ENCODE peak calls at places on chromosomes 7 and 10, in eight cellular contexts. D is stimulated activated CD4-positive, alpha-beta T cell treated with anti-CD3 and anti-CD28 coated beads, Interleukin-12 subunit alpha, Interleukin-12 subunit beta, amount 100 ng/mL, for 48 hours; H is vagina; X is AG10803; E is stimulated activated CD8-positive, alpha-beta memory T cell treated with anti-CD3 and anti-CD28 coated beads, Interleukin-4, amount 100 ng/mL, for 1 hour; O is GM13977; I is hypothalamus; Y is ureter. S is an unnamed sample.

GRCh38 chr7:137169282-137169698 is 174.2 kb downstream of the PTN start:
- DNase-seq in E (no peak), D (no peak), X (peak; percentile 76), Y (peak; percentile 52), O (no peak), H (no peak), I (peak; percentile 27), S (no peak)

GRCh38 chr7:8291742-8292141 is 29.8 kb upstream of the ICA1 start:
- DNase-seq in Y (no peak), H (no peak), E (no peak), X (no peak), D (no peak), I (no peak), O (no peak), S (no peak)

GRCh38 chr10:48274636-48275035 is at the start of gene FRMPD2:
- DNase-seq in I (no peak), O (no peak), Y (no peak), H (no peak), E (no peak), X (no peak), D (no peak), S (no peak)

GRCh38 chr7:133959505-133959904 is 167.6 kb upstream of the LRGUK start:
- DNase-seq in D (no peak), O (no peak), Y (no peak), H (no peak), I (no peak), X (no peak), E (no peak), S (no peak)

GRCh38 chr10:23095966-23096813 is 811 bp downstream of the MSRB2 start:
- DNase-seq in I (no peak), H (no peak), E (no peak), O (peak; percentile 55), Y (peak; percentile 58), X (peak; percentile 71), D (peak; percentile 5), S (no peak)

GRCh38 chr7:132764762-132765161 is 188.5 kb upstream of the PLXNA4 start:
- DNase-seq in D (no peak), I (no peak), Y (no peak), X (no peak), E (no peak), H (no peak), O (no peak), S (no peak)

GRCh38 chr7:6271694-6272371 is 591 bp downstream of the CYTH3 start:
- DNase-seq in H (no peak), O (peak; percentile 44), D (no peak), X (no peak), E (no peak), I (no peak), Y (no peak), S (no peak)

GRCh38 chr10:72059843-72060822 is 28.2 kb downstream of the SPOCK2 start:
- DNase-seq in H (no peak), E (no peak), D (no peak), O (no peak), Y (no peak), I (no peak), X (no peak), S (no peak)

GRCh38 chr7:37669818-37670217 is 13.7 kb upstream of the GPR141 start:
- DNase-seq in X (no peak), H (no peak), O (no peak), E (no peak), I (no peak), D (no peak), Y (no peak), S (no peak)

GRCh38 chr10:5779753-5780152 is 33.5 kb downstream of the GDI2 start:
- DNase-seq in Y (no peak), I (no peak), X (no peak), O (no peak), E (no peak), H (no peak), D (no peak), S (no peak)

GRCh38 chr10:106863549-106863948 is 301.0 kb downstream of the SORCS1 start:
- DNase-seq in H (no peak), Y (no peak), X (no peak), D (no peak), O (no peak), I (no peak), E (no peak), S (no peak)

GRCh38 chr7:70498232-70498631 is 633.7 kb upstream of the GALNT17 start:
- DNase-seq in Y (no peak), I (no peak), E (no peak), D (no peak), X (no peak), H (no peak), O (no peak), S (no peak)

GRCh38 chr10:21760332-21760731 is 226.3 kb downstream of the MLLT10 start:
- DNase-seq in D (no peak), X (no peak), E (no peak), Y (no peak), H (no peak), I (no peak), O (no peak), S (no peak)

GRCh38 chr10:13701157-13701919 is 114.6 kb downstream of the PRPF18 start:
- DNase-seq in Y (no peak), I (no peak), X (no peak), O (no peak), E (no peak), D (no peak), H (no peak), S (no peak)

GRCh38 chr7:82472966-82473365 is 29.4 kb upstream of the CACNA2D1 start:
- DNase-seq in X (peak; percentile 0), H (no peak), D (no peak), I (no peak), E (no peak), O (no peak), Y (no peak), S (no peak)

GRCh38 chr7:25311346-25311745 is 83.1 kb upstream of the NPVF start:
- DNase-seq in I (no peak), D (no peak), X (no peak), O (no peak), Y (no peak), H (no peak), E (no peak), S (no peak)

GRCh38 chr7:138900040-138900828 is 81.0 kb downstream of the KIAA1549 start:
- DNase-seq in X (no peak), I (no peak), Y (no peak), O (no peak), H (no peak), E (no peak), D (no peak), S (no peak)

GRCh38 chr10:132970641-132971438 is 28.5 kb upstream of the CFAP46 start:
- DNase-seq in E (no peak), D (no peak), I (no peak), H (no peak), Y (no peak), O (no peak), X (no peak), S (no peak)

GRCh38 chr10:130512936-130513335 is 376.7 kb downstream of the GLRX3 start:
- DNase-seq in X (no peak), Y (no peak), E (no peak), O (no peak), H (no peak), I (no peak), D (no peak), S (no peak)

GRCh38 chr7:13848576-13849527 is 140.6 kb downstream of the ETV1 start:
- DNase-seq in E (no peak), O (no peak), Y (no peak), I (no peak), D (no peak), X (peak; percentile 91), H (no peak), S (no peak)

GRCh38 chr7:151616443-151617213 is 96.9 kb upstream of the RHEB start:
- DNase-seq in Y (no peak), E (no peak), H (no peak), X (no peak), O (no peak), I (no peak), D (no peak), S (no peak)

GRCh38 chr10:116733566-116733965 is 8.8 kb downstream of the HSPA12A start:
- DNase-seq in Y (no peak), H (no peak), E (no peak), D (no peak), O (no peak), X (peak; percentile 71), I (no peak), S (no peak)

GRCh38 chr10:57628592-57629284 is 639.0 kb downstream of the IPMK start:
- DNase-seq in X (no peak), H (no peak), D (no peak), O (no peak), I (no peak), Y (no peak), E (no peak), S (no peak)

GRCh38 chr7:30366606-30367005 is 82.2 kb downstream of the ZNRF2 start:
- DNase-seq in D (no peak), O (no peak), X (no peak), H (no peak), Y (no peak), E (no peak), I (no peak), S (no peak)

GRCh38 chr7:123784263-123784662 is 35.5 kb upstream of the WASL start:
- DNase-seq in D (no peak), O (no peak), I (no peak), H (no peak), X (no peak), Y (no peak), E (no peak), S (no peak)

GRCh38 chr7:148803094-148803493 is 81.0 kb downstream of the EZH2 start:
- DNase-seq in E (no peak), O (no peak), Y (no peak), I (no peak), D (no peak), X (no peak), H (no peak), S (no peak)

GRCh38 chr10:90959826-90960225 is 38.9 kb upstream of the ANKRD1 start:
- DNase-seq in Y (no peak), I (no peak), H (no peak), D (no peak), X (no peak), O (no peak), E (no peak), S (no peak)

GRCh38 chr7:86407291-86407690 is 236.4 kb upstream of the GRM3 start:
- DNase-seq in D (no peak), I (no peak), H (no peak), O (no peak), Y (no peak), E (no peak), X (no peak), S (peak; percentile 13)

S was measured in non-pigmented ciliary epithelial cell.